ENCODE peak calls at places on chromosomes 12 and 14, in nine cellular contexts. B is GM06990, A is lower lobe of right lung, E is epithelial cell of prostate, K is M059J, O is fibroblast of lung, Z is stromal cell of bone marrow, Y is NAMALWA, T is endothelial cell. J is an unnamed sample.

GRCh38 chr12:38919191-38919590 is 13.8 kb upstream of the CPNE8 start:
- DNase-seq in B (no peak), A (no peak), E (no peak), K (peak; percentile 51), O (peak; percentile 24), Z (peak; percentile 55), Y (no peak), T (no peak), J (no peak)

GRCh38 chr12:18430425-18431048 is 169.2 kb downstream of the PIK3C2G start:
- DNase-seq in B (no peak), A (no peak), E (no peak), K (peak; percentile 42), O (peak; percentile 50), Z (peak; percentile 33), Y (peak; percentile 64), T (peak; percentile 69), J (peak; percentile 37)

GRCh38 chr12:92146865-92147264 is 1.2 kb upstream of the BTG1 start:
- DNase-seq in B (no peak), A (no peak), E (no peak), K (no peak), O (no peak), Z (no peak), Y (peak; percentile 40), T (no peak), J (no peak)

GRCh38 chr14:106024983-106025604 is 498.7 kb downstream of the TMEM121 start:
- DNase-seq in B (no peak), A (no peak), E (no peak), K (no peak), O (no peak), Z (no peak), Y (peak; percentile 16), T (no peak), J (no peak)

GRCh38 chr12:40693503-40693863 is 1.2 kb downstream of the CNTN1 start:
- DNase-seq in B (no peak), A (peak; percentile 44), E (no peak), K (no peak), O (no peak), Z (no peak), Y (no peak), T (peak; percentile 34), J (no peak)

GRCh38 chr12:1471224-1471623 is 123.2 kb downstream of the FBXL14 start:
- DNase-seq in B (no peak), A (no peak), E (no peak), K (no peak), O (peak; percentile 57), Z (no peak), Y (no peak), T (no peak), J (no peak)

GRCh38 chr14:95294834-95295599 is 24.7 kb downstream of the CLMN start:
- DNase-seq in B (no peak), A (no peak), E (peak; percentile 75), K (peak; percentile 56), O (peak; percentile 42), Z (no peak), Y (no peak), T (no peak), J (no peak)

GRCh38 chr12:76375470-76375869 is 27.3 kb upstream of the BBS10 start:
- DNase-seq in B (no peak), A (no peak), E (no peak), K (no peak), O (no peak), Z (no peak), Y (no peak), T (no peak), J (no peak)

GRCh38 chr12:131390408-131391100 is 320.3 kb upstream of the SFSWAP start:
- DNase-seq in B (no peak), A (no peak), E (no peak), K (peak; percentile 13), O (no peak), Z (no peak), Y (peak; percentile 26), T (peak; percentile 65), J (no peak)

GRCh38 chr12:12720052-12720451 is 2.9 kb downstream of the CDKN1B start:
- DNase-seq in B (no peak), A (no peak), E (no peak), K (peak; percentile 33), O (peak; percentile 14), Z (no peak), Y (no peak), T (no peak), J (no peak)

GRCh38 chr12:1619599-1619998 is 9.4 kb upstream of the WNT5B start:
- DNase-seq in B (peak; percentile 47), A (peak; percentile 80), E (no peak), K (no peak), O (no peak), Z (no peak), Y (no peak), T (no peak), J (no peak)

GRCh38 chr12:39431797-39432196 is 11.1 kb downstream of the KIF21A start:
- DNase-seq in B (no peak), A (no peak), E (no peak), K (no peak), O (no peak), Z (no peak), Y (no peak), T (no peak), J (no peak)

GRCh38 chr12:80838708-80839107 is 99.0 kb downstream of the LIN7A start:
- DNase-seq in B (no peak), A (no peak), E (no peak), K (no peak), O (peak; percentile 68), Z (no peak), Y (no peak), T (no peak), J (no peak)

GRCh38 chr14:96249016-96249415 is 7.0 kb upstream of the BDKRB1 start:
- DNase-seq in B (no peak), A (no peak), E (no peak), K (peak; percentile 78), O (peak; percentile 80), Z (peak; percentile 79), Y (no peak), T (no peak), J (peak; percentile 94)

GRCh38 chr12:129483494-129483893 is 420.3 kb downstream of the TMEM132D start:
- DNase-seq in B (no peak), A (no peak), E (no peak), K (no peak), O (no peak), Z (no peak), Y (no peak), T (no peak), J (no peak)

GRCh38 chr14:71290960-71291466 is 383.8 kb downstream of the PCNX1 start:
- DNase-seq in B (peak; percentile 54), A (no peak), E (peak; percentile 92), K (peak; percentile 93), O (peak; percentile 93), Z (peak; percentile 57), Y (no peak), T (no peak), J (peak; percentile 69)

GRCh38 chr14:86015916-86016315 is 486.0 kb downstream of the FLRT2 start:
- DNase-seq in B (no peak), A (no peak), E (no peak), K (no peak), O (peak; percentile 64), Z (peak; percentile 14), Y (no peak), T (no peak), J (no peak)

GRCh38 chr12:1575799-1576401 is 18.5 kb downstream of the FBXL14 start:
- DNase-seq in B (no peak), A (no peak), E (no peak), K (no peak), O (no peak), Z (no peak), Y (no peak), T (no peak), J (no peak)

GRCh38 chr12:12095016-12095415 is 24.3 kb downstream of the BCL2L14 start:
- DNase-seq in B (no peak), A (no peak), E (no peak), K (peak; percentile 42), O (peak; percentile 31), Z (no peak), Y (no peak), T (no peak), J (no peak)

GRCh38 chr14:71061458-71061857 is 154.2 kb downstream of the PCNX1 start:
- DNase-seq in B (no peak), A (no peak), E (no peak), K (no peak), O (peak; percentile 21), Z (no peak), Y (no peak), T (no peak), J (no peak)

GRCh38 chr14:29553427-29553826 is 374.2 kb downstream of the PRKD1 start:
- DNase-seq in B (no peak), A (no peak), E (no peak), K (no peak), O (no peak), Z (no peak), Y (no peak), T (no peak), J (no peak)

GRCh38 chr12:125744201-125744600 is 679.0 kb downstream of the AACS start:
- DNase-seq in B (no peak), A (no peak), E (no peak), K (no peak), O (no peak), Z (no peak), Y (no peak), T (no peak), J (no peak)

GRCh38 chr14:73025544-73025943 is 1.4 kb downstream of the ZFYVE1 start:
- DNase-seq in B (no peak), A (no peak), E (no peak), K (no peak), O (peak; percentile 14), Z (no peak), Y (no peak), T (no peak), J (no peak)

GRCh38 chr14:75518625-75519024 is 3.6 kb upstream of the BATF start:
- DNase-seq in B (no peak), A (no peak), E (no peak), K (no peak), O (no peak), Z (no peak), Y (peak; percentile 54), T (peak; percentile 57), J (no peak)